ENCODE peak calls at places on chromosomes 1 and 21, in ten cellular contexts. R, L, M, A, D, F, B, E, G and Y are unnamed samples.

GRCh38 chr1:161166669-161167548 is 683 bp downstream of the PPOX start:
- DNase-seq in E (no peak), L (no peak), B (no peak), F (peak; percentile 66), A (no peak), G (peak; percentile 36), M (no peak), R (no peak), D (no peak), Y (no peak)

GRCh38 chr1:45979778-45980176 is 152.7 kb downstream of the PIK3R3 start:
- DNase-seq in F (no peak), D (no peak), A (no peak), B (no peak), E (no peak), R (no peak), M (no peak), G (no peak), L (no peak), Y (no peak)

GRCh38 chr1:1272341-1273151 is 1.1 kb downstream of the UBE2J2 start:
- DNase-seq in A (peak; percentile 78), D (no peak), B (no peak), L (no peak), F (no peak), M (peak; percentile 53), R (no peak), G (no peak), E (no peak), Y (no peak)

GRCh38 chr1:100597069-100597741 is 59.3 kb downstream of the GPR88 start:
- DNase-seq in R (no peak), M (no peak), A (no peak), G (no peak), F (no peak), L (no peak), E (no peak), B (peak; percentile 93), D (peak; percentile 88), Y (peak; percentile 16)

GRCh38 chr1:31984419-31985347 is 29.0 kb upstream of the KHDRBS1 start:
- DNase-seq in D (peak; percentile 42), L (no peak), A (no peak), E (no peak), F (no peak), R (no peak), G (no peak), M (no peak), B (peak; percentile 59), Y (no peak)

GRCh38 chr1:23441446-23442148 is 17.0 kb upstream of the TCEA3 start:
- DNase-seq in D (no peak), L (peak; percentile 24), F (no peak), B (no peak), R (no peak), M (no peak), A (no peak), G (no peak), E (no peak), Y (no peak)

GRCh38 chr21:40070871-40071270 is 203.6 kb downstream of the PCP4 start:
- DNase-seq in R (no peak), E (no peak), A (no peak), B (no peak), L (no peak), D (no peak), M (no peak), F (no peak), G (no peak), Y (no peak)

GRCh38 chr1:203140743-203141520 is 13.4 kb downstream of the ADORA1 start:
- DNase-seq in M (no peak), D (no peak), E (no peak), A (no peak), B (no peak), F (no peak), G (no peak), R (no peak), L (no peak), Y (no peak)

GRCh38 chr1:227244339-227245118 is 73.8 kb downstream of the CDC42BPA start:
- DNase-seq in E (no peak), B (no peak), L (no peak), F (no peak), R (no peak), M (no peak), G (no peak), A (no peak), D (no peak), Y (no peak)

GRCh38 chr1:37513795-37514349 is 694 bp downstream of the MEAF6 start:
- DNase-seq in A (peak; percentile 27), R (no peak), G (peak; percentile 81), E (peak; percentile 53), F (peak; percentile 66), M (peak; percentile 46), L (peak; percentile 64), B (no peak), D (no peak), Y (no peak)

GRCh38 chr1:58929667-58930325 is 145.9 kb upstream of the JUN start:
- DNase-seq in D (no peak), B (no peak), M (no peak), L (no peak), A (peak; percentile 66), F (no peak), E (no peak), R (no peak), G (peak; percentile 80), Y (no peak)

GRCh38 chr1:110155878-110156522 is 5.7 kb downstream of the SLC6A17 start:
- DNase-seq in L (peak; percentile 74), R (no peak), F (peak; percentile 85), E (no peak), D (peak; percentile 74), M (peak; percentile 69), G (peak; percentile 87), B (peak; percentile 42), A (peak; percentile 65), Y (no peak)

GRCh38 chr1:66607458-66607857 is 73.5 kb downstream of the SGIP1 start:
- DNase-seq in F (peak; percentile 28), G (no peak), E (no peak), R (no peak), D (no peak), L (no peak), M (no peak), A (no peak), B (no peak), Y (no peak)
- TF ChIP-seq CTCF in F (peak; percentile 37), G (no peak), E (no peak), R (no peak), D (no peak), L (no peak), M (no peak), A (no peak), B (no peak), Y (no peak)

GRCh38 chr1:29856663-29857224 is 620.4 kb downstream of the PTPRU start:
- DNase-seq in B (no peak), D (no peak), R (no peak), F (peak; percentile 7), G (no peak), L (no peak), E (no peak), A (no peak), M (no peak), Y (no peak)

GRCh38 chr1:29853716-29854330 is 617.5 kb downstream of the PTPRU start:
- DNase-seq in R (no peak), D (no peak), B (no peak), E (no peak), A (no peak), F (no peak), L (no peak), G (no peak), M (no peak), Y (no peak)

GRCh38 chr1:29858646-29859045 is 622.3 kb downstream of the PTPRU start:
- DNase-seq in G (no peak), B (no peak), F (no peak), L (no peak), R (no peak), M (no peak), A (no peak), E (no peak), D (no peak), Y (no peak)

GRCh38 chr1:29854700-29855276 is 618.5 kb downstream of the PTPRU start:
- DNase-seq in G (no peak), L (no peak), A (no peak), M (no peak), E (no peak), D (no peak), R (no peak), B (no peak), F (no peak), Y (no peak)

GRCh38 chr1:29855761-29856160 is 619.4 kb downstream of the PTPRU start:
- DNase-seq in E (no peak), B (no peak), G (no peak), L (no peak), A (no peak), F (no peak), D (no peak), R (no peak), M (no peak), Y (no peak)
- H3K4me3 ChIP-seq in E (no peak overlapping the region), B (no peak overlapping the region), G (no peak overlapping the region), L (no peak overlapping the region), A (no peak overlapping the region), F (no peak overlapping the region), D (no peak overlapping the region), R (no peak overlapping the region), M (no peak overlapping the region), Y (no peak overlapping the region)

DNA sequence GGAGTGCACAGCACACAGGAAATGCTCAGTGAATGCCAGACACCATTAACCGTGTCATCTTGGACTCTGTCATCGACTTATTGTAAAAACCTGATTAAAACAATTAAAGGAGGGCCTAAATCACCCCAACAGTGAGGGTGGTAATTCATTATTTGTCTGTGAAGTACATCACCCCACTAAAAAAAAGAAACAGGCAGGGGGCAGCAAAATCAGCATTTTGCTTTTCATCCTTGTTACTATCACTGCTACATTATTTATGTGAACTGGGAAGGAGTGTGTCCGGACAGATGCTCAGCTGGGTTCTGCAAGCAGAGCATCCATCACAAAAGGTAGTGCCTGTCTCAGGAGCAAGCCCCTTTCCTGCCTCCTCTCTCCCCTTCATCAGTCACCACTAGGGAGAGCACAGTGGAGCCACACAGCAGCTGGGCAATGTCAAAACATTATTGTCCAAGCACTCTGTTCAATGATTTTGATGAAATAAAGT is 98.5 kb downstream of the RERE start:
- DNase-seq in B (no peak), G (no peak), L (no peak), D (no peak), M (no peak), F (no peak), E (no peak), R (no peak), A (no peak), Y (no peak)
- TF ChIP-seq CTCF in B (no peak), G (peak; percentile 25), L (no peak), D (peak; percentile 43), M (no peak), F (peak; percentile 12), E (peak; percentile 25), R (no peak), A (no peak), Y (no peak)

DNA sequence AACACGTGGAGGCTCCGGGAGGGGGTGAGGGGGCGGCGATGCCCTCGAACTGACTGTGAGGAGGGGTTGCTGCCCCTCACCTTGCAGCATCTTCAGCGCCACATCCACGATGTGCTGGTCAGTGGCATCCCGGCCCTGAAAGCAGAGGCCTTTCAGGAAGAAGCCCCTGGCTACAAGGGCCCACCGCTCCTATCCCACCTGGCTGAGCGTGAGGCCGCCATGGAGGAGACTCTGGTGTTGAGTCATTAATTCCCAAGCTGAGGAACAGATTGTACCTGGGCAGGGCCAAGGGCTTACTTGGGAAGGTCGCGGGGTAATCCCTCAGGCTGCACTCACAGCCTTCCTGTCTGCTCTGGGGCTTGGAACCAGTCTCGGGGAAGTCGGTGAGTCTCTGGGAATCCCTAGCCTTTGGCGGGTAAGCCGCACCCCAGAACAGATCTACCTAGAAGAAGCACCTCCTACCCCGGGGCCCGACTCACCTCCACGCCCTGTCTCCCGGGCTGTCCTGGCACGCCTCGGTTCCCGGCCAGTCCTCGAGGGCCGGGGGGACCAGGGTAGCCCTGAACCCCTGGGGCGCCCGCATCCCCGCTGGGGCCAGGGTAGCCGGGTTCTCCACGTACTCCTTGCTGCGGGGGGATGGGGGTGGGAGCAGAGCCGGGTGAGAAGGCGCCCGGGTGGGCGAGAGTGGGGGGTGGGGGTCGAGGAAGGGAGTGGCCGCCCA is 13.9 kb downstream of the COL9A2 start:
- DNase-seq in F (no peak), G (no peak), B (no peak), L (no peak), R (no peak), D (no peak), A (no peak), M (no peak), E (no peak), Y (no peak)
- H3K4me3 ChIP-seq in F (no peak overlapping the region), G (no peak overlapping the region), B (no peak overlapping the region), L (peak overlapping the region; percentile 31), R (no peak overlapping the region), D (no peak overlapping the region), A (no peak overlapping the region), M (no peak overlapping the region), E (no peak overlapping the region), Y (no peak overlapping the region)